ENCODE peak calls at places on chromosomes 13 and 19, in five cellular contexts. J is prostate gland, F is tibial nerve, O is sigmoid colon, D is IMR-90. Y is an unnamed sample.

GRCh38 chr13:61276401-61276800 is 139.2 kb downstream of the PCDH20 start:
- DNase-seq in O (no peak), F (no peak), J (no peak), D (no peak), Y (no peak)

GRCh38 chr13:102597029-102598015 is 536 bp downstream of the TPP2 start:
- DNase-seq in O (peak; percentile 68), F (no peak), D (peak; percentile 52), J (no peak), Y (peak; percentile 62)

GRCh38 chr13:76225815-76226489 is 589.8 kb downstream of the LMO7 start:
- DNase-seq in O (peak; percentile 65), D (peak; percentile 90), J (no peak), F (no peak), Y (no peak)

GRCh38 chr13:114121496-114122466 is 10.6 kb downstream of the RASA3 start:
- DNase-seq in D (no peak), J (no peak), O (no peak), F (no peak), Y (peak; percentile 18)

GRCh38 chr13:44364601-44365000 is 9.0 kb upstream of the SERP2 start:
- DNase-seq in F (no peak), D (peak; percentile 55), J (no peak), O (no peak), Y (no peak)

GRCh38 chr13:36526897-36527296 is 94.6 kb downstream of the CCNA1 start:
- DNase-seq in D (no peak), F (no peak), O (no peak), J (peak; percentile 20), Y (no peak)

GRCh38 chr13:74841123-74841522 is 640.8 kb downstream of the TBC1D4 start:
- DNase-seq in F (no peak), O (no peak), J (no peak), D (no peak), Y (no peak)

GRCh38 chr19:57465680-57466381 is 8.9 kb upstream of the VN1R1 start:
- DNase-seq in D (peak; percentile 24), O (no peak), J (no peak), F (no peak), Y (no peak)

GRCh38 chr13:41774605-41775218 is 186.2 kb downstream of the VWA8 start:
- DNase-seq in J (no peak), F (no peak), D (no peak), O (no peak), Y (no peak)

GRCh38 chr13:27792393-27793218 is at the start of gene GSX1:
- DNase-seq in O (no peak), J (peak; percentile 47), D (peak; percentile 63), F (peak; percentile 19), Y (peak; percentile 75)

GRCh38 chr13:26967119-26968038 is 204.2 kb downstream of the USP12 start:
- DNase-seq in F (no peak), J (no peak), D (no peak), O (peak; percentile 84), Y (no peak)

GRCh38 chr13:106534844-106535551 is 464 bp downstream of the EFNB2 start:
- DNase-seq in J (no peak), O (peak; percentile 68), D (peak; percentile 16), F (no peak), Y (no peak)

GRCh38 chr19:17751103-17751911 is at the start of gene FCHO1:
- DNase-seq in O (peak; percentile 71), J (no peak), D (no peak), F (no peak), Y (peak; percentile 66)

GRCh38 chr19:19121371-19121770 is 16.9 kb downstream of the TMEM161A start:
- DNase-seq in F (no peak), J (no peak), D (no peak), O (no peak), Y (no peak)

GRCh38 chr19:33868821-33869412 is 72.2 kb downstream of the KCTD15 start:
- DNase-seq in F (no peak), J (peak; percentile 43), D (no peak), O (peak; percentile 77), Y (no peak)

GRCh38 chr13:80084086-80084676 is 256.7 kb downstream of the SPRY2 start:
- DNase-seq in J (no peak), D (peak; percentile 93), O (no peak), F (no peak), Y (no peak)

GRCh38 chr13:111449041-111449440 is 128.6 kb downstream of the TEX29 start:
- DNase-seq in O (no peak), J (no peak), F (no peak), D (no peak), Y (no peak)

GRCh38 chr13:99373436-99373835 is 66.2 kb upstream of the GPR183 start:
- DNase-seq in D (no peak), O (peak; percentile 53), F (no peak), J (no peak), Y (no peak)

GRCh38 chr19:6888967-6889366 is 1.6 kb downstream of the ADGRE1 start:
- DNase-seq in D (no peak), O (no peak), F (no peak), J (no peak), Y (no peak)

GRCh38 chr19:6891761-6892385 is 4.5 kb downstream of the ADGRE1 start:
- DNase-seq in F (no peak), J (no peak), D (no peak), O (no peak), Y (no peak)

GRCh38 chr19:6890421-6890913 is 3.1 kb downstream of the ADGRE1 start:
- DNase-seq in D (no peak), O (no peak), F (no peak), J (no peak), Y (no peak)

GRCh38 chr19:6894313-6894712 is 6.9 kb downstream of the ADGRE1 start:
- DNase-seq in J (no peak), D (no peak), F (no peak), O (no peak), Y (no peak)

DNA sequence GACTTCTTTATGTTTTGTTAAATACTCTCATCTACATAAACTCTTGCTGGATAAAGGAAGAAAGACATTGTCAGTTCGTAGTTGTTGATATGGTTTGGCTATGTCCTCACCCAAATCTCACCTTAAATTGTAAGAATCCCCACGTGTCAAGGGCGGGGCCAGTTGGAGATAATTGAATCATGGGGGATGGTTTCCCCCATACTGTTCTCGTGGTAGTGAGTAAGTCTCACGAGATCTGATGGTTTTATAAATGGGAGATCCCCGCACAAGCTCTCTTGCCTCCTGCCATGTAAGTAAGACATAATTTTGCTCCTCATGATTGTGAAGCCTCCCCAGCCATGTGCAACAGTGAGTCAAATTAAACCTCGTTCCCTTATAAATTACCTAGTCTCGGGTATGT is 3.6 kb downstream of the ADGRE1 start:
- DNase-seq in O (no peak), J (no peak), D (no peak), F (no peak), Y (no peak)
- H3K9me3 ChIP-seq in O (no peaks in the 10 kb centered on the region), J (no peaks in the 10 kb centered on the region), D (peaks cover 24% of the 10 kb centered on the region), F (peaks cover 46% of the 10 kb centered on the region), Y (no peaks in the 10 kb centered on the region)

GRCh38 chr19:56367829-56368711 is 25.3 kb downstream of the ZNF582 start:
- DNase-seq in J (peak; percentile 85), O (peak; percentile 97), D (peak; percentile 89), F (peak; percentile 76), Y (peak; percentile 95)
- TF ChIP-seq POLR2A in J (peak; percentile 42), O (no peak), D (peak; percentile 65), F (no peak), Y (peak; percentile 75)

DNA sequence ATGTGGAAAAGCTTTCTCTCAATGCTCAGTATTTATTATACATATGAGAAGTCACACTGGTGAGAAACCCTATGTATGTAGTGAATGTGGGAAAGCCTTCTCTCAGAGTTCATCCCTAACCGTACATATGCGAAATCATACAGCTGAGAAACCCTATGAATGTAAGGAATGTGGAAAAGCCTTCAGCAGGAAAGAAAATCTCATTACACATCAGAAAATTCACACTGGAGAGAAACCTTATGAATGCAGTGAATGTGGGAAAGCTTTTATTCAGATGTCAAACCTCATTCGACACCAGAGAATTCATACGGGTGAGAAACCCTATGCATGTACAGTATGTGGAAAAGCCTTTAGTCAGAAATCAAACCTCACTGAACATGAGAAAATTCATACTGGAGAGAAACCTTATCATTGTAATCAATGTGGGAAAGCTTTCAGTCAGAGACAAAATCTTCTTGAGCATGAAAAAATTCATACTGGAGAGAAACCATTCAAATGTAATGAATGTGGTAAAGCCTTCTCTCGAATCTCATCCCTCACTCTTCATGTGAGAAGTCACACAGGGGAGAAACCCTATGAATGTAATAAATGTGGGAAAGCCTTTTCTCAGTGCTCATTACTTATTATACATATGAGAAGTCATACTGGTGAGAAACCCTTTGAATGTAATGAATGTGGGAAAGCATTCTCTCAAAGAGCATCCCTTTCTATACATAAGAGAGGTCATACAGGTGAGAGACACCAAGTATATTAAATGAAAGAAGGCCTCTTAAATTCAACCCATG is 34.4 kb downstream of the ZNF568 start:
- DNase-seq in F (no peak), J (no peak), D (no peak), O (no peak), Y (no peak)
- H3K9me3 ChIP-seq in F (peaks cover 100% of the 10 kb centered on the region), J (peaks cover 10% of the 10 kb centered on the region), D (peaks cover 43% of the 10 kb centered on the region), O (peaks cover 37% of the 10 kb centered on the region), Y (peaks cover 36% of the 10 kb centered on the region)

DNA sequence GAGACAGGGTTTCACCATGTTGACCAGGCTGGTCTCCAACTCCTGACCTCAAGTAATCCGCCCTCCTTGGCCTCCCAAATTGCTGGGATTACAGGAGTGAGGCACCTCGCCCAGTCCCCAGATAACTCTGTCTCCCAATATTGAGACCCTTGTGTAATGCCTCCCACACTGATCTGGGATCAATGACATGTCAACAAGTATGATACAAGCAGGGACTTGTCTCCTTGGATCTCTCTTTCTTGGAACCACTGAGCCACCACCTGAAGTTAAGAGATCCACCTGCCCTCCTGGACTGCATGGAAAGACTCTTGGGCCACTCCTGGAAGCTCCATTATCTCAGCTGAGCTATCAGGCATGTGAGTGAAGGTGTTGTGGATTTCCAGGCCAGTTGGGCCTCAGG is 15.1 kb downstream of the NFKBID start:
- DNase-seq in F (no peak), J (no peak), O (no peak), D (no peak), Y (no peak)
- TF ChIP-seq POLR2A in F (no peak), J (no peak), O (no peak), D (no peak), Y (no peak)

GRCh38 chr19:37098570-37098969 is 20.3 kb downstream of the ZNF420 start:
- DNase-seq in J (no peak), D (no peak), F (no peak), O (no peak), Y (no peak)

DNA sequence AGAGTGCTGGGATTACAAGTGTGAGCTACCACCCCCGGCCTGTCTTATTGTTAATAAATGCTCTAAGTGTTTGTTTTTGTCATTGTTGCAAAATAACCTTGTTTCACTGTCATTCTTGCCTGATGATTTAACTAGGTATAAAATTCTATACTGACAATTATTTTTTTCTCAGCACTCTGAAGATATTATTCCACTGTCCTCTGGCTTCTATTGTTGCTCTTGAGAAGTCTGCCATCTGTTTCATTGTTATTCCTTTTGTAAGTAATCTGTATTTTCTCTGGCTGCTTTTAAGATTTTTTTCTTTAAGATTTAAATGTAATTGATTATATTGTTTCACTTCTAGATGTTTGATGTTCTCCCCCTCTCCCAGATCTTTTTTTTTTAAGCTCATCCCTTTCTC is 17.6 kb downstream of the ZNF420 start:
- DNase-seq in O (no peak), J (no peak), D (no peak), F (no peak), Y (no peak)
- H3K9me3 ChIP-seq in O (peaks cover 32% of the 10 kb centered on the region), J (peaks cover 6% of the 10 kb centered on the region), D (peaks cover 14% of the 10 kb centered on the region), F (peaks cover 100% of the 10 kb centered on the region), Y (no peaks in the 10 kb centered on the region)

GRCh38 chr13:52159159-52159982 is at the start of gene NEK3:
- DNase-seq in F (peak; percentile 44), D (peak; percentile 56), O (peak; percentile 83), J (peak; percentile 39), Y (peak; percentile 71)
- TF ChIP-seq POLR2A in F (no peak), D (no peak), O (no peak), J (no peak), Y (peak; percentile 33)

Y was measured in right lobe of liver.